ENCODE peak calls at places on chromosomes 7 and 10, in four cellular contexts. C is H9, Z is IMR-90, Y is neuronal stem cell. S is an unnamed sample.

GRCh38 chr7:138030679-138031351 is 28.9 kb upstream of the CREB3L2 start:
- DNase-seq in Y (no peak), C (no peak), Z (no peak), S (peak; percentile 32)

GRCh38 chr7:29565982-29566746 is 2.5 kb downstream of the PRR15 start:
- DNase-seq in Y (no peak), Z (no peak), C (peak; percentile 44), S (no peak)

GRCh38 chr7:51066405-51066882 is 250.2 kb downstream of the COBL start:
- DNase-seq in Z (no peak), Y (no peak), C (no peak), S (no peak)

GRCh38 chr10:132637477-132638129 is 100.0 kb downstream of the INPP5A start:
- DNase-seq in C (peak; percentile 53), Z (peak; percentile 73), Y (peak; percentile 42), S (peak; percentile 73)

GRCh38 chr10:115026041-115026779 is 67.0 kb upstream of the ATRNL1 start:
- DNase-seq in Y (no peak), C (no peak), Z (no peak), S (no peak)

GRCh38 chr7:27822245-27822644 is 82.3 kb downstream of the TAX1BP1 start:
- DNase-seq in Y (no peak), C (no peak), Z (no peak), S (peak; percentile 16)

GRCh38 chr7:135684134-135684533 is 21.8 kb downstream of the STMP1 start:
- DNase-seq in Y (no peak), Z (peak; percentile 49), C (no peak), S (peak; percentile 37)

GRCh38 chr10:17617031-17617911 is at the start of gene HACD1:
- DNase-seq in Z (peak; percentile 75), C (peak; percentile 89), Y (peak; percentile 80), S (peak; percentile 79)

GRCh38 chr7:46844486-46844885 is 737.4 kb downstream of the TNS3 start:
- DNase-seq in C (no peak), Z (no peak), Y (no peak), S (no peak)

GRCh38 chr10:26483554-26483953 is 45.4 kb downstream of the APBB1IP start:
- DNase-seq in C (no peak), Y (no peak), Z (no peak), S (no peak)

GRCh38 chr7:1055084-1055450 is 10.7 kb downstream of the GPR146 start:
- DNase-seq in Y (no peak), Z (peak; percentile 26), C (no peak), S (no peak)

GRCh38 chr7:98133621-98134266 is 27.1 kb downstream of the LMTK2 start:
- DNase-seq in C (no peak), Y (no peak), Z (peak; percentile 4), S (peak; percentile 31)

GRCh38 chr7:10212664-10213063 is 761.0 kb upstream of the PHF14 start:
- DNase-seq in Z (no peak), C (no peak), Y (no peak), S (peak; percentile 10)

GRCh38 chr7:122942765-122943164 is 52.7 kb downstream of the TAS2R16 start:
- DNase-seq in Z (no peak), Y (no peak), C (no peak), S (no peak)

GRCh38 chr7:140923358-140924006 is 1.2 kb downstream of the BRAF start:
- DNase-seq in C (no peak), Y (peak; percentile 15), Z (no peak), S (peak; percentile 46)

GRCh38 chr7:122803323-122803722 is 82.9 kb downstream of the CADPS2 start:
- DNase-seq in Z (no peak), Y (peak; percentile 21), C (no peak), S (no peak)

GRCh38 chr10:112773783-112774182 is 176.3 kb upstream of the TCF7L2 start:
- DNase-seq in Z (no peak), Y (no peak), C (no peak), S (no peak)

GRCh38 chr10:31083765-31084184 is 52.1 kb upstream of the ZNF438 start:
- DNase-seq in C (peak; percentile 64), Y (no peak), Z (peak; percentile 39), S (peak; percentile 42)

GRCh38 chr10:50360486-50360885 is 109.2 kb upstream of the ASAH2 start:
- DNase-seq in C (no peak), Z (peak; percentile 62), Y (no peak), S (peak; percentile 13)

GRCh38 chr10:30358206-30358605 is 9.1 kb upstream of the MTPAP start:
- DNase-seq in Y (no peak), Z (no peak), C (no peak), S (no peak)

GRCh38 chr7:35758421-35758820 is 42.4 kb upstream of the SEPTIN7 start:
- DNase-seq in Y (peak; percentile 71), Z (no peak), C (no peak), S (peak; percentile 13)

GRCh38 chr10:116905845-116906210 is 56.5 kb downstream of the ENO4 start:
- DNase-seq in C (no peak), Z (no peak), Y (no peak), S (no peak)

GRCh38 chr10:110857265-110858158 is 14.2 kb upstream of the PDCD4 start:
- DNase-seq in Z (peak; percentile 84), C (no peak), Y (no peak), S (peak; percentile 35)

GRCh38 chr7:14896461-14896860 is 6.1 kb downstream of the DGKB start:
- DNase-seq in C (no peak), Z (no peak), Y (no peak), S (no peak)

GRCh38 chr10:76403876-76404275 is 972.5 kb downstream of the LRMDA start:
- DNase-seq in Z (peak; percentile 36), C (no peak), Y (no peak), S (no peak)

GRCh38 chr7:39530996-39531395 is 35.2 kb upstream of the YAE1 start:
- DNase-seq in Z (no peak), C (no peak), Y (no peak), S (no peak)

GRCh38 chr7:36387437-36388345 is 2.0 kb upstream of the ANLN start:
- DNase-seq in C (no peak), Z (no peak), Y (no peak), S (no peak)

GRCh38 chr7:75617634-75618234 is 121.0 kb downstream of the HIP1 start:
- DNase-seq in Y (no peak), Z (no peak), C (no peak), S (peak; percentile 82)

DNA sequence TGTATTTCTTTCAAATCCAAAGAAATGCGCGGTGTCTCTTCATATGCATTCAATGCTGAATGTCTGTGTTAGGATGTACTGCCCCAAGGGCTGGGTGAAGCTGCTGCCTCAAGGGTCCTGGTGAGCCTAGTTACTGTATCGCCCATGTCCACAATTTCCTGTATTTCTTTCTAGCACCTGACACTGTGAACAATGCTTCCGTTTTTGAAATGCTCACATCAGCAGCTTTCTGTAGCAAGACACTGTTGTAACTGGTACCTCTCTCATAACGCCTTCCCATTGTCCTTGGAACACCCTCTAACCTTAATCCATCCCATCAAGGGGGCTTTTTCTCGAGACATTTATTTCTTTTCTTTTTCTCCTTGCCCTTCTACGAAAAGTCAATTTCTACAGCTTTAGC is 25.1 kb downstream of the NRP1 start:
- DNase-seq in Y (no peak), Z (no peak), C (no peak), S (no peak)
- H3K4me1 ChIP-seq in Y (peaks cover 6% of the 10 kb centered on the region), Z (peaks cover 17% of the 10 kb centered on the region), C (peaks cover 2% of the 10 kb centered on the region), S (peaks cover 3% of the 10 kb centered on the region)

GRCh38 chr10:84545651-84546050 is 217.3 kb downstream of the CCSER2 start:
- DNase-seq in Y (no peak), C (no peak), Z (no peak), S (no peak)
- H4K91ac ChIP-seq in Y (no peak overlapping the region), C (no peak overlapping the region), Z (no peak overlapping the region), S (no peak overlapping the region)

GRCh38 chr7:22854158-22855048 is 31.8 kb upstream of the TOMM7 start:
- DNase-seq in Y (peak; percentile 58), Z (peak; percentile 89), C (peak; percentile 86), S (peak; percentile 80)
- H3K18ac ChIP-seq in Y (peak overlapping the region; percentile 94), Z (peak overlapping the region; percentile 83), C (peak overlapping the region; percentile 80), S (peak overlapping the region; percentile 84)

GRCh38 chr10:62735464-62736188 is 68.9 kb upstream of the ADO start:
- DNase-seq in Z (peak; percentile 47), C (no peak), Y (no peak), S (peak; percentile 83)

GRCh38 chr10:62733654-62734293 is 70.7 kb upstream of the ADO start:
- DNase-seq in Z (no peak), Y (no peak), C (no peak), S (peak; percentile 37)

GRCh38 chr10:62734781-62735463 is 69.6 kb upstream of the ADO start:
- DNase-seq in C (no peak), Y (no peak), Z (no peak), S (no peak)

GRCh38 chr10:62728479-62728878 is 76.0 kb upstream of the ADO start:
- DNase-seq in Z (no peak), C (no peak), Y (no peak), S (no peak)

GRCh38 chr10:62732841-62733653 is 71.5 kb upstream of the ADO start:
- DNase-seq in Y (no peak), Z (peak; percentile 74), C (no peak), S (peak; percentile 78)
- H3K4me1 ChIP-seq in Y (no peaks in the 10 kb centered on the region), Z (peaks cover 2% of the 10 kb centered on the region), C (no peaks in the 10 kb centered on the region), S (peaks cover 3% of the 10 kb centered on the region)

DNA sequence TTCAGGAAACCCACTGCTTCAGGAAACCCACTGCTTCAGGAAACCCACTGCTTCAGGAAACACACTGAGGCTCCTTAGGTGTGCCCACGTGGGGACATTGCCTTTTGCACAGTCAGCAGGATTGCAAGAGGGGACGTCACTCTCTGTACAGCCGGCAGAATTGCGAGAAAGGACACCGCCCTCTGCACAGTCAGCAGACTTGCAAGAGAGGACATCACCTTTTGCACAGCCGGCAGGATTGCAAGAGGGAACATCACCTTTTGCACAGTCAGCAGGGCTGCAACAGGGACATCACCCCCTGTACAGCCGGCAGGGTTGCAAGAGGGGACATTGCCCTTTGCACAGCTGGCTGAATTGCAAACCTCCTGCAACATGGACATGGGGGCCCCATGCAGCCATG is 407.6 kb downstream of the GLRX3 start:
- DNase-seq in C (no peak), Z (no peak), Y (no peak), S (no peak)
- H4K91ac ChIP-seq in C (no peak overlapping the region), Z (no peak overlapping the region), Y (no peak overlapping the region), S (no peak overlapping the region)

GRCh38 chr10:1643161-1643910 is 94.0 kb downstream of the ADARB2 start:
- DNase-seq in Z (no peak), Y (peak; percentile 62), C (peak; percentile 71), S (no peak)
- H3K18ac ChIP-seq in Z (no peak overlapping the region), Y (no peak overlapping the region), C (no peak overlapping the region), S (no peak overlapping the region)